ENCODE peak calls at places on chromosomes 6 and 20, in six cellular contexts. One of them, this sample, is unnamed. For H3K36me3, the result is how much of the 10 kb centered on the place peaks cover.

GRCh38 chr6:33061987-33062386 is 11.5 kb downstream of the HLA-DPA1 start:
- DNase-seq in body of pancreas: no peak
- DNase-seq in A673: peak
- DNase-seq in psoas muscle: no peak
- DNase-seq in IMR-90: peak
- DNase-seq in uterus: no peak
- DNase-seq in this sample: no peak

GRCh38 chr6:168247456-168248147 is 72.0 kb downstream of the DACT2 start:
- DNase-seq in IMR-90: no peak
- DNase-seq in psoas muscle: no peak
- DNase-seq in body of pancreas: peak
- DNase-seq in A673: peak
- DNase-seq in uterus: no peak
- DNase-seq in this sample: peak

GRCh38 chr6:51885957-51886356 is 201.5 kb downstream of the PKHD1 start:
- DNase-seq in IMR-90: no peak
- DNase-seq in uterus: no peak
- DNase-seq in A673: no peak
- DNase-seq in body of pancreas: no peak
- DNase-seq in psoas muscle: no peak
- DNase-seq in this sample: no peak

GRCh38 chr20:25160897-25161296 is 34.6 kb upstream of the ENTPD6 start:
- DNase-seq in uterus: no peak
- DNase-seq in psoas muscle: no peak
- DNase-seq in IMR-90: no peak
- DNase-seq in body of pancreas: no peak
- DNase-seq in A673: no peak
- DNase-seq in this sample: no peak

GRCh38 chr20:63895886-63896135 is 885 bp downstream of the DNAJC5 start:
- DNase-seq in psoas muscle: no peak
- DNase-seq in uterus: no peak
- DNase-seq in IMR-90: peak
- DNase-seq in A673: no peak
- DNase-seq in body of pancreas: no peak
- DNase-seq in this sample: peak

GRCh38 chr6:126148853-126149252 is 162.5 kb downstream of the TRMT11 start:
- DNase-seq in body of pancreas: no peak
- DNase-seq in IMR-90: no peak
- DNase-seq in A673: no peak
- DNase-seq in uterus: no peak
- DNase-seq in psoas muscle: no peak
- DNase-seq in this sample: no peak

GRCh38 chr6:137025786-137026730 is 18.7 kb downstream of the IL20RA start:
- DNase-seq in A673: no peak
- DNase-seq in IMR-90: no peak
- DNase-seq in body of pancreas: no peak
- DNase-seq in psoas muscle: no peak
- DNase-seq in uterus: no peak
- DNase-seq in this sample: no peak

GRCh38 chr20:51696304-51697118 is 71.7 kb downstream of the ATP9A start:
- DNase-seq in A673: peak
- DNase-seq in IMR-90: no peak
- DNase-seq in psoas muscle: no peak
- DNase-seq in body of pancreas: no peak
- DNase-seq in uterus: peak
- DNase-seq in this sample: no peak

GRCh38 chr20:1876975-1877603 is 18.1 kb upstream of the SIRPA start:
- DNase-seq in psoas muscle: no peak
- DNase-seq in body of pancreas: no peak
- DNase-seq in A673: peak
- DNase-seq in IMR-90: peak
- DNase-seq in uterus: no peak
- DNase-seq in this sample: peak

GRCh38 chr6:36296240-36296639 is 26.4 kb downstream of the PNPLA1 start:
- DNase-seq in uterus: no peak
- DNase-seq in psoas muscle: no peak
- DNase-seq in IMR-90: peak
- DNase-seq in A673: no peak
- DNase-seq in body of pancreas: no peak
- DNase-seq in this sample: peak

GRCh38 chr6:45650527-45651135 is 272.9 kb upstream of the SUPT3H start:
- DNase-seq in IMR-90: peak
- DNase-seq in body of pancreas: no peak
- DNase-seq in psoas muscle: no peak
- DNase-seq in A673: no peak
- DNase-seq in uterus: no peak
- DNase-seq in this sample: peak

GRCh38 chr6:111870751-111871064 is 2.5 kb downstream of the FYN start:
- DNase-seq in IMR-90: no peak
- DNase-seq in psoas muscle: no peak
- DNase-seq in uterus: no peak
- DNase-seq in body of pancreas: no peak
- DNase-seq in A673: no peak
- DNase-seq in this sample: no peak

GRCh38 chr6:17394192-17394611 is 807 bp downstream of the CAP2 start:
- DNase-seq in body of pancreas: peak
- DNase-seq in A673: peak
- DNase-seq in IMR-90: peak
- DNase-seq in psoas muscle: peak
- DNase-seq in uterus: peak
- DNase-seq in this sample: peak

GRCh38 chr6:141421378-141421777 is 711.3 kb upstream of the GJE1 start:
- DNase-seq in A673: no peak
- DNase-seq in body of pancreas: no peak
- DNase-seq in IMR-90: peak
- DNase-seq in uterus: no peak
- DNase-seq in psoas muscle: no peak
- DNase-seq in this sample: no peak

GRCh38 chr6:151681426-151682059 is 125.9 kb upstream of the ESR1 start:
- DNase-seq in psoas muscle: peak
- DNase-seq in uterus: peak
- DNase-seq in body of pancreas: no peak
- DNase-seq in IMR-90: no peak
- DNase-seq in A673: no peak
- DNase-seq in this sample: peak

GRCh38 chr6:40671338-40672050 is 84.3 kb upstream of the LRFN2 start:
- DNase-seq in A673: no peak
- DNase-seq in psoas muscle: no peak
- DNase-seq in IMR-90: no peak
- DNase-seq in uterus: no peak
- DNase-seq in body of pancreas: peak
- DNase-seq in this sample: no peak

GRCh38 chr6:106324726-106325335 is 729 bp downstream of the ATG5 start:
- DNase-seq in uterus: no peak
- DNase-seq in A673: no peak
- DNase-seq in IMR-90: peak
- DNase-seq in psoas muscle: no peak
- DNase-seq in body of pancreas: no peak
- DNase-seq in this sample: peak

GRCh38 chr6:1584146-1584545 is 25.6 kb upstream of the FOXC1 start:
- DNase-seq in uterus: no peak
- DNase-seq in body of pancreas: no peak
- DNase-seq in A673: no peak
- DNase-seq in IMR-90: no peak
- DNase-seq in psoas muscle: no peak
- DNase-seq in this sample: no peak

GRCh38 chr20:64261138-64261537 is 5.6 kb downstream of the PCMTD2 start:
- DNase-seq in IMR-90: peak
- DNase-seq in A673: peak
- DNase-seq in psoas muscle: no peak
- DNase-seq in uterus: no peak
- DNase-seq in body of pancreas: no peak
- DNase-seq in this sample: no peak

GRCh38 chr6:154448448-154449096 is 61.9 kb downstream of the CNKSR3 start:
- DNase-seq in IMR-90: peak
- DNase-seq in A673: peak
- DNase-seq in psoas muscle: no peak
- DNase-seq in uterus: peak
- DNase-seq in body of pancreas: peak
- DNase-seq in this sample: peak

GRCh38 chr6:137056121-137056880 is 11.5 kb upstream of the IL20RA start:
- DNase-seq in IMR-90: no peak
- DNase-seq in uterus: no peak
- DNase-seq in body of pancreas: no peak
- DNase-seq in A673: no peak
- DNase-seq in psoas muscle: no peak
- DNase-seq in this sample: peak

GRCh38 chr6:53710788-53711187 is 45.2 kb upstream of the KLHL31 start:
- DNase-seq in A673: no peak
- DNase-seq in psoas muscle: no peak
- DNase-seq in IMR-90: no peak
- DNase-seq in body of pancreas: no peak
- DNase-seq in uterus: no peak
- DNase-seq in this sample: no peak

GRCh38 chr6:41712651-41713103 is 22.7 kb downstream of the TFEB start:
- DNase-seq in IMR-90: no peak
- DNase-seq in body of pancreas: peak
- DNase-seq in psoas muscle: peak
- DNase-seq in uterus: peak
- DNase-seq in A673: no peak
- DNase-seq in this sample: peak

GRCh38 chr6:5231289-5231688 is 29.5 kb downstream of the LYRM4 start:
- DNase-seq in A673: no peak
- DNase-seq in psoas muscle: no peak
- DNase-seq in IMR-90: no peak
- DNase-seq in uterus: no peak
- DNase-seq in body of pancreas: no peak
- DNase-seq in this sample: no peak

GRCh38 chr6:134636221-134636830 is 313.6 kb downstream of the ALDH8A1 start:
- DNase-seq in A673: peak
- DNase-seq in body of pancreas: no peak
- DNase-seq in uterus: no peak
- DNase-seq in psoas muscle: no peak
- DNase-seq in IMR-90: peak
- DNase-seq in this sample: no peak

GRCh38 chr6:147322299-147323162 is 118.3 kb downstream of the STXBP5 start:
- DNase-seq in body of pancreas: no peak
- DNase-seq in A673: peak
- DNase-seq in uterus: no peak
- DNase-seq in IMR-90: peak
- DNase-seq in psoas muscle: no peak
- DNase-seq in this sample: peak

GRCh38 chr6:14747881-14748520 is 497.9 kb upstream of the JARID2 start:
- DNase-seq in uterus: no peak
- DNase-seq in IMR-90: peak
- DNase-seq in A673: no peak
- DNase-seq in psoas muscle: no peak
- DNase-seq in body of pancreas: no peak
- DNase-seq in this sample: peak

GRCh38 chr6:109332748-109333147 is 49.5 kb downstream of the CD164 start:
- DNase-seq in A673: no peak
- DNase-seq in uterus: no peak
- DNase-seq in psoas muscle: no peak
- DNase-seq in IMR-90: no peak
- DNase-seq in body of pancreas: no peak
- DNase-seq in this sample: no peak

GRCh38 chr6:98653171-98653570 is 181.2 kb upstream of the POU3F2 start:
- DNase-seq in uterus: no peak
- DNase-seq in IMR-90: no peak
- DNase-seq in A673: peak
- DNase-seq in psoas muscle: no peak
- DNase-seq in body of pancreas: no peak
- DNase-seq in this sample: no peak

GRCh38 chr6:169622618-169623017 is 79.2 kb downstream of the WDR27 start:
- DNase-seq in IMR-90: peak
- DNase-seq in A673: no peak
- DNase-seq in psoas muscle: no peak
- DNase-seq in body of pancreas: no peak
- DNase-seq in uterus: no peak
- DNase-seq in this sample: no peak
- H3K36me3 ChIP-seq in IMR-90: under half
- H3K36me3 ChIP-seq in A673: under half
- H3K36me3 ChIP-seq in psoas muscle: under half
- H3K36me3 ChIP-seq in body of pancreas: under half
- H3K36me3 ChIP-seq in uterus: under half
- H3K36me3 ChIP-seq in this sample: under half

DNA sequence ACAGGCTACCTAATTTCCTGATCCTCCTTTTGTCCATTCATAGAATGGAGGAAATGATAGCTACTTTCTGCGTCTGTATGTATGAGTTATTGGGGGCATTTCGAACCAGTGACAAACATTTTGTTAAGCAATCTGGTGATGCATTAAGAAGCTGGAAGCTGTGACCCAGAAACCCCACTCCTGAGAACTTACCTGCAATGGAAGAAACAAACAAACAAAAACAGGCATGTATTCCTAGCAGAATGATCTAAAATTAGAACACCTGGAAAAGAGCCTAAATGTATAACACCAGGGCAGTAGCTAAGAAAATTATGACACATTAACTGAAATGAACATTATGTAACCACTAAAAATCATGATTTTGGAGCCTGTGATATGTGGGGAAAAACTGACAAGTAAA is 33.4 kb upstream of the PRND start:
- DNase-seq in psoas muscle: no peak
- DNase-seq in body of pancreas: no peak
- DNase-seq in IMR-90: no peak
- DNase-seq in A673: no peak
- DNase-seq in uterus: no peak
- DNase-seq in this sample: no peak
- H3K27ac ChIP-seq in psoas muscle: peak
- H3K27ac ChIP-seq in body of pancreas: no peak
- H3K27ac ChIP-seq in IMR-90: no peak
- H3K27ac ChIP-seq in A673: peak
- H3K27ac ChIP-seq in uterus: peak
- H3K27ac ChIP-seq in this sample: no peak

DNA sequence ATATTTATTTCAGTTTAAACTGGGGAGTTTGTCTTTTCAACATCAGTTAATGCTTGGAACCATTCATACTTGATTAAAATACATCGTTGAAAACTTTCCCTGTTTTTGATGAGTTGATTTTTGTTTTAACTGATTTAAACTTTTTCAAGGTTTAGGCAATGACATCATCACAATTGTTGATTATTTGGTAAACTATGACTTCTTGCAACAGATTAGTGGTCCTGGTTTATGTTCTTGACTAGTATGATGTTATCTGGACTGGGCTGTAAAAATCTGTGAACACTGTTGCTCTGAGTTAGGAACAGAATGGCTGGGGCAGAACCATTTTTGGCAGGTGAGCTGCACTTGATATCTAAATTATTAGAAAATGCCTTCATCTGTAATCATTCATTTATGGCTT is at the start of gene ZC2HC1B:
- DNase-seq in uterus: no peak
- DNase-seq in body of pancreas: no peak
- DNase-seq in psoas muscle: no peak
- DNase-seq in A673: no peak
- DNase-seq in IMR-90: peak
- DNase-seq in this sample: no peak
- H3K36me3 ChIP-seq in uterus: under half
- H3K36me3 ChIP-seq in body of pancreas: under half
- H3K36me3 ChIP-seq in psoas muscle: under half
- H3K36me3 ChIP-seq in A673: under half
- H3K36me3 ChIP-seq in IMR-90: under half
- H3K36me3 ChIP-seq in this sample: half or more

DNA sequence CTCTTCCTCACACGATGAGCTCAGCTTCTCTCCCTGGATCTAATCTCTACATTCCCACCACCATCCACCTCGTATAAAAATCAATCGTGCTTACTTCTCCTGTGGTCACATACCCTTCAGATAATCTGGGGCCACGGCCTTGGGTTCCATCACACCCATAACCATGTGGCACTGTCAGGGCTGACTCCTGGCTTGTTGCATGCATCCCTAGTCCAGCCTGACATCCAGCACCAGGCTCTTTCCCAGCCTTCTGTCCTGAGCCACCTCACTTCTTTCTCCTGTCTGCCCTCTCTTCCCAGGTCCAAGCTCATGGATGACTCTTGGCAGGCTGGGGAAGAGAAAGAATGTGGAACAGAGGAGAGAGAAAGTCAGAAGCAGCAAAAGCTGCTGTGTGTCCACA is 199.8 kb downstream of the BACH2 start:
- DNase-seq in psoas muscle: no peak
- DNase-seq in A673: no peak
- DNase-seq in IMR-90: no peak
- DNase-seq in body of pancreas: no peak
- DNase-seq in uterus: no peak
- DNase-seq in this sample: no peak
- H3K27ac ChIP-seq in psoas muscle: peak
- H3K27ac ChIP-seq in A673: no peak
- H3K27ac ChIP-seq in IMR-90: no peak
- H3K27ac ChIP-seq in body of pancreas: no peak
- H3K27ac ChIP-seq in uterus: peak
- H3K27ac ChIP-seq in this sample: peak